ENCODE peak calls at places on chromosome 13, in four cellular contexts. C is upper lobe of left lung, K is breast epithelium, D is spleen. V is an unnamed sample.

GRCh38 chr13:44899967-44900366 is 89.3 kb downstream of the NUFIP1 start:
- DNase-seq in C (no peak), K (no peak), D (no peak), V (no peak)

GRCh38 chr13:50410921-50411712 is 395.9 kb downstream of the KCNRG start:
- DNase-seq in C (no peak), K (no peak), D (no peak), V (no peak)

GRCh38 chr13:20713751-20714150 is 10.3 kb downstream of the IL17D start:
- DNase-seq in C (peak), K (no peak), D (no peak), V (no peak)

GRCh38 chr13:30569901-30570576 is 47.7 kb upstream of the USPL1 start:
- DNase-seq in C (no peak), K (peak), D (no peak), V (peak)

GRCh38 chr13:48680756-48681392 is 27.1 kb downstream of the CYSLTR2 start:
- DNase-seq in C (no peak), K (no peak), D (no peak), V (no peak)

GRCh38 chr13:101139076-101139475 is 277.2 kb downstream of the NALCN start:
- DNase-seq in C (no peak), K (no peak), D (no peak), V (no peak)

GRCh38 chr13:59364508-59365187 is 799.1 kb downstream of the DIAPH3 start:
- DNase-seq in C (no peak), K (no peak), D (no peak), V (no peak)

GRCh38 chr13:90869580-90869979 is 477.9 kb upstream of the MIR17HG start:
- DNase-seq in C (no peak), K (no peak), D (no peak), V (no peak)

GRCh38 chr13:48492123-48493075 is 40.5 kb downstream of the RCBTB2 start:
- DNase-seq in C (no peak), K (peak), D (peak), V (peak)

GRCh38 chr13:105177265-105177900 is 1358.1 kb downstream of the EFNB2 start:
- DNase-seq in C (no peak), K (no peak), D (no peak), V (no peak)

GRCh38 chr13:27638521-27638920 is 16.8 kb downstream of the POLR1D start:
- DNase-seq in C (no peak), K (no peak), D (no peak), V (no peak)

GRCh38 chr13:44158741-44159632 is 214.6 kb upstream of the SERP2 start:
- DNase-seq in C (peak), K (no peak), D (no peak), V (no peak)

GRCh38 chr13:32731576-32731975 is 145.3 kb downstream of the PDS5B start:
- DNase-seq in C (no peak), K (no peak), D (no peak), V (no peak)
- TF ChIP-seq POLR2AphosphoS5 in C (no peak), K (no peak), D (no peak), V (no peak)

GRCh38 chr13:113726961-113727411 is 32.0 kb upstream of the TMEM255B start:
- DNase-seq in C (no peak), K (no peak), D (peak), V (no peak)

GRCh38 chr13:113724016-113724758 is 34.8 kb upstream of the TMEM255B start:
- DNase-seq in C (no peak), K (no peak), D (peak), V (no peak)

GRCh38 chr13:113723400-113724015 is 35.5 kb upstream of the TMEM255B start:
- DNase-seq in C (no peak), K (no peak), D (peak), V (no peak)

GRCh38 chr13:113722921-113723320 is 36.1 kb upstream of the TMEM255B start:
- DNase-seq in C (no peak), K (no peak), D (peak), V (no peak)

DNA sequence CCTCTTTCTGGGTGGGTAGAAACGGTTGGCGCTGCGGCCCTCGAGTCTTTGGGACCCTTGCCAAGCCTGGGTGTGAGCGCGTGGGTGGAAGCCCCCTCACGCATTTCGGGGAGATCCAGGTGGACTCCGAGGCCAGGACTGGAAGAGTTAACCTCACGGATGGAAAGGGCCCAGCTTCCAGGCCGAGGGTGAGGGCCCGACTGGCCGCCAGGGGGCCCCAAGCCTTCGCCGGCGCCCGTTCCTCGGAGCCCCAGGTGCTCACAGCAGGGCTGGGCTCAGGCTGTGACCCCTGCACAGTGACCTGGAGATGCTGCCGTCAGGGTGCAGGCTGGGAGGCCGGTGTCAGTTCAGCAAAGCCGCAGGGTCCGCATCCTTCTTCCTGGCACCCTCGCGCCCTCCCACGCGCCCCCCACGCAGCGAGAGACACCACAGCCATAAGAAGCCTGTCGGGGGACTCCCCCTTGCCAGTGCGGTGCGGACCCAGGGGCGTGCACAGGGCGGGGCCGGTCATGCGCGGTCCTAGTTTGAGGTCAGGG is 34.2 kb upstream of the TMEM255B start:
- DNase-seq in C (peak), K (peak), D (peak), V (peak)
- TF ChIP-seq POLR2AphosphoS5 in C (no peak), K (no peak), D (peak), V (no peak)

DNA sequence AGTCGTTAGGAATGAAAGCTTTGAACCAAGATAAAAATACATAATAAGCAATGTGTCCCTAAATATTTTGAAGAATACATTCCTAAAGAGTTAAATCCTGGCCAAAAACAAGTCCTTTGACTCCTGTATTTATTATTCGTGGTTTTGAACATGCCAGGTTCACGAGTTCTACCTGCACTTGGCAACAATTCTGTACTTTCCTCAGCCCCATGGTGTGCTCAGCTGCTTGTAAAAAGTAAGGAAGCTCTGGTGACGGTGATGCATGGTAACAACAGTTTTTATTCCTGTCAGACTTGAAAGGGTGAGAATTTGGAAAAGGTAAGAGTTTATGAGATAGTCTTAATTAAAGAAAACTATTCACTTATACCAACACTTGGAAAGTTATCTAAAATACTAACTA is 95.0 kb upstream of the KLF12 start:
- DNase-seq in C (no peak), K (no peak), D (no peak), V (no peak)
- TF ChIP-seq POLR2AphosphoS5 in C (no peak), K (no peak), D (no peak), V (no peak)

GRCh38 chr13:102273111-102273510 is 128.7 kb downstream of the FGF14 start:
- DNase-seq in C (no peak), K (no peak), D (no peak), V (no peak)
- TF ChIP-seq POLR2AphosphoS5 in C (no peak), K (no peak), D (no peak), V (no peak)

GRCh38 chr13:111385182-111385857 is 64.9 kb downstream of the TEX29 start:
- DNase-seq in C (no peak), K (no peak), D (peak), V (no peak)
- TF ChIP-seq POLR2AphosphoS5 in C (no peak), K (no peak), D (no peak), V (no peak)

DNA sequence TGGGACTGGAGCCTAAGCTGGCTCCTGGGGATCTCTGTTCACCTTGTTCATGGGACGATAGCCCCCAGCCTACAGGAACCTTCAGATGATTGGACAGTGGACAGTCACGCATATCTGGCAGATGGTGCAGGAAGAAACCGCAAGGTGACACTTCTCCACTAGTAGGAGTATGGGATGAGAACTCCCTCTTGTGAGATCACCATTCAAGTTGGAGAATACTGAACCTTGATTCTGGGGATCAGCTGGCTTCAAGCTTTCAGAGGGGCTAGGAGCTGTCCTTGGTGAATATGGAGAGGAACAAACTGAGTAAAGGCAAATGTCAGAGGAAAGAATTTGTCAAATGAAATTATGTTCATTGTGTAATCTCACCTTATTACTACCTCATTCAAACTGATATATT is 204.5 kb downstream of the PDS5B start:
- DNase-seq in C (no peak), K (no peak), D (no peak), V (no peak)
- TF ChIP-seq POLR2AphosphoS5 in C (no peak), K (no peak), D (no peak), V (no peak)

GRCh38 chr13:80173224-80173623 is 167.7 kb downstream of the SPRY2 start:
- DNase-seq in C (no peak), K (no peak), D (no peak), V (peak)
- TF ChIP-seq POLR2AphosphoS5 in C (no peak), K (no peak), D (no peak), V (no peak)

V was measured in transverse colon.